ENCODE peak calls at places on chromosomes 16 and 17, in four cellular contexts. K is IMR-90, M is sigmoid colon, S is adrenal gland. N is an unnamed sample.

GRCh38 chr16:21656795-21657768 is 4.7 kb upstream of the IGSF6 start:
- DNase-seq in M (no peak), S (no peak), K (peak; percentile 67), N (no peak)

GRCh38 chr16:1407749-1408148 is 6.8 kb downstream of the UNKL start:
- DNase-seq in M (no peak), S (no peak), K (peak; percentile 13), N (no peak)

GRCh38 chr16:57268804-57269800 is 15.4 kb downstream of the PLLP start:
- DNase-seq in K (peak; percentile 14), S (peak; percentile 86), M (peak; percentile 39), N (peak; percentile 95)

GRCh38 chr16:64900517-64900916 is 221.3 kb downstream of the CDH11 start:
- DNase-seq in K (no peak), M (no peak), S (no peak), N (no peak)

GRCh38 chr17:35373984-35374765 is 754 bp upstream of the SLFN11 start:
- DNase-seq in S (peak; percentile 69), M (peak; percentile 88), K (peak; percentile 55), N (peak; percentile 47)

GRCh38 chr17:3691539-3692166 is 4.3 kb downstream of the P2RX5 start:
- DNase-seq in K (no peak), S (no peak), M (no peak), N (no peak)

GRCh38 chr17:9887521-9887920 is 17.6 kb downstream of the RCVRN start:
- DNase-seq in K (no peak), M (no peak), S (no peak), N (no peak)

GRCh38 chr17:82281502-82282238 is 8.2 kb upstream of the CSNK1D start:
- DNase-seq in M (no peak), S (no peak), K (peak; percentile 33), N (peak; percentile 82)

GRCh38 chr17:46977348-46977747 is 1.7 kb downstream of the RPRML start:
- DNase-seq in K (peak; percentile 18), S (no peak), M (no peak), N (peak; percentile 39)

GRCh38 chr17:32161506-32162365 is 19.4 kb downstream of the RHOT1 start:
- DNase-seq in K (peak; percentile 93), S (no peak), M (no peak), N (no peak)

GRCh38 chr16:63981639-63982038 is 1140.2 kb downstream of the CDH11 start:
- DNase-seq in K (no peak), S (no peak), M (no peak), N (no peak)

GRCh38 chr17:56592487-56593072 is 919 bp upstream of the NOG start:
- DNase-seq in S (peak; percentile 58), K (peak; percentile 39), M (no peak), N (peak; percentile 64)

GRCh38 chr16:4179020-4179419 is 62.8 kb upstream of the ADCY9 start:
- DNase-seq in S (no peak), K (peak; percentile 54), M (no peak), N (no peak)

GRCh38 chr16:10997485-10997884 is 53.1 kb downstream of the CLEC16A start:
- DNase-seq in S (no peak), K (no peak), M (no peak), N (no peak)

GRCh38 chr17:51961689-51962088 is 196.8 kb downstream of the CA10 start:
- DNase-seq in S (no peak), M (no peak), K (no peak), N (no peak)

GRCh38 chr17:56987283-56987834 is 9.4 kb downstream of the SCPEP1 start:
- DNase-seq in M (no peak), S (no peak), K (no peak), N (no peak)

GRCh38 chr16:79261944-79262552 is 338.5 kb downstream of the MAF start:
- DNase-seq in K (no peak), S (no peak), M (no peak), N (no peak)

GRCh38 chr16:1502092-1503004 is 9.2 kb downstream of the TELO2 start:
- DNase-seq in K (no peak), M (no peak), S (no peak), N (no peak)

GRCh38 chr17:56947741-56948140 is 13.1 kb downstream of the COIL start:
- DNase-seq in S (no peak), K (no peak), M (no peak), N (no peak)

GRCh38 chr16:29675811-29676643 is 3.0 kb upstream of the QPRT start:
- DNase-seq in M (no peak), S (no peak), K (peak; percentile 18), N (no peak)

GRCh38 chr17:60305141-60305540 is 86.8 kb downstream of the USP32 start:
- DNase-seq in M (no peak), K (no peak), S (no peak), N (no peak)

GRCh38 chr16:89616576-89617437 is 3.4 kb downstream of the DPEP1 start:
- DNase-seq in M (no peak), S (no peak), K (no peak), N (no peak)

GRCh38 chr17:60386475-60387058 is 5.4 kb downstream of the USP32 start:
- DNase-seq in M (no peak), S (no peak), K (no peak), N (no peak)

GRCh38 chr16:29804455-29805231 is 1.7 kb upstream of the MAZ start:
- DNase-seq in K (no peak), S (peak; percentile 88), M (peak; percentile 87), N (peak; percentile 39)

GRCh38 chr17:3571043-3571900 is 13.7 kb upstream of the TRPV3 start:
- DNase-seq in M (no peak), K (no peak), S (no peak), N (no peak)

GRCh38 chr17:78130439-78131101 is at the start of gene TMC8:
- DNase-seq in S (no peak), M (no peak), K (no peak), N (peak; percentile 51)

GRCh38 chr16:60310836-60311445 is 1576.8 kb upstream of the GOT2 start:
- DNase-seq in K (no peak), S (no peak), M (no peak), N (no peak)

DNA sequence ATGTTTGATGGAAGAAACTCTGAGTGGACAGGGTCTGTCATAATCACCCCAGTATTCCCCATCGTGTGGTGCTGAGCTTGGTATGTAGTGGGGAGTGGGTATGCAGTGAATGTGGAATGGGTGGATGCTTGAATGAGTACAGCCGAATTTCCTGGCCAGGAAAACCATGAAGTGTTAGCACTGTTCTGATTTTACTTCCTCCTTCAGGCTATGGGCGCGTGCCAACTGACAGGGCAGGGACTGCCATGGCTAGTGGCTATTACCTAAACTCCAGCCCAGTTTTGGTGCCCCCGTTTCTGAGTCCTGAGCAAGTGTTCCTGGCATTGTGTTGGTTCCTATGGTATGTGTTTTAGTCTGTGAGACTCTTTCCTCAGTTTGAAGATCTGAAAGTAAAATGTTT is 48.6 kb downstream of the PRKCA start:
- DNase-seq in K (no peak), S (no peak), M (peak; percentile 71), N (peak; percentile 84)
- TF ChIP-seq CTCF in K (no peak), S (no peak), M (no peak), N (no peak)

GRCh38 chr17:37148171-37148570 is 199.4 kb downstream of the AATF start:
- DNase-seq in K (no peak), M (no peak), S (no peak), N (no peak)
- H3K4me3 ChIP-seq in K (no peak overlapping the region), M (no peak overlapping the region), S (no peak overlapping the region), N (no peak overlapping the region)

GRCh38 chr16:71288890-71289731 is at the start of gene CMTR2:
- DNase-seq in M (peak; percentile 98), S (peak; percentile 97), K (peak; percentile 97), N (peak; percentile 96)
- TF ChIP-seq POLR2A in M (peak; percentile 52), S (peak; percentile 74), K (peak; percentile 86), N (no peak)

GRCh38 chr17:45237686-45238085 is 16.0 kb downstream of the FMNL1 start:
- DNase-seq in M (no peak), K (no peak), S (no peak), N (no peak)

GRCh38 chr17:45235071-45236001 is 13.7 kb downstream of the FMNL1 start:
- DNase-seq in K (peak; percentile 77), S (peak; percentile 90), M (peak; percentile 88), N (peak; percentile 83)

GRCh38 chr17:45238155-45238774 is 16.6 kb downstream of the FMNL1 start:
- DNase-seq in M (no peak), S (no peak), K (no peak), N (no peak)

GRCh38 chr17:45234641-45235040 is 13.0 kb downstream of the FMNL1 start:
- DNase-seq in K (no peak), M (no peak), S (no peak), N (no peak)

DNA sequence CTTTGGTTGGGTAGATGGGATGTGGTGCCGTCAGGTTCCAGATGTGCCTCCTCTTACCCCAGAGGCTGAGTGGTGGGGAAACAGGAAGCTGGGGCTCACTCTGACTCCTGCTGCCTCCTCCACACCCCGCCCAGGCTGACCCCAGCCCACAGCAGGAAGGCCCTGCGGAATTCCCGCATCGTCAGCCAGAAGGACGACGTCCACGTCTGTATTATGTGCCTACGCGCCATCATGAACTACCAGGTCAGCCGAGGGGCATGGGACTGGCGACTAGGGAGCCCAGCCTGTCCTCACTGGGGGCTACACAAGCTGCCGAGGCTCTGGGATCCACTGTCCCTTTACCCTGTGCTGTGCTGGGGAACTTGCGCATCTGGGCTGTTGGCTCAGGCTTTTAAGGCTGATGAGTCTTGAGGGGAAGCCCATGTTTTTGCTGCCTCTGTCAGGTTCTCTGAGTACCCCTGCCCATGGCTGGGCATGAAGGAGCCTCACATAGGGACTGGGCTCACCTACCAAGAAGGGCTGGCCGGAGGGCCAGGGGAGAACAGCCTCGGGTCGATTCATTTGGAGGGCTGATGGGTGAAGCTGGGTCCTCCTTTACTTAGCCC is 14.4 kb downstream of the FMNL1 start:
- DNase-seq in S (no peak), K (no peak), M (no peak), N (no peak)
- TF ChIP-seq CTCF in S (peak; percentile 25), K (no peak), M (no peak), N (peak; percentile 50)

GRCh38 chr16:51157698-51158097 is 6.6 kb upstream of the SALL1 start:
- DNase-seq in M (no peak), S (no peak), K (no peak), N (no peak)

GRCh38 chr16:51154271-51155171 is 3.5 kb upstream of the SALL1 start:
- DNase-seq in M (no peak), S (no peak), K (no peak), N (no peak)

GRCh38 chr16:51155199-51155607 is 4.1 kb upstream of the SALL1 start:
- DNase-seq in S (no peak), K (no peak), M (no peak), N (no peak)

GRCh38 chr16:51155901-51156810 is 5.1 kb upstream of the SALL1 start:
- DNase-seq in K (peak; percentile 49), M (no peak), S (no peak), N (no peak)

GRCh38 chr16:51156836-51157235 is 5.8 kb upstream of the SALL1 start:
- DNase-seq in K (no peak), S (no peak), M (no peak), N (no peak)
- H3K4me3 ChIP-seq in K (no peak overlapping the region), S (no peak overlapping the region), M (no peak overlapping the region), N (no peak overlapping the region)

GRCh38 chr17:39170558-39170957 is 4.6 kb upstream of the ARL5C start:
- DNase-seq in M (no peak), K (no peak), S (no peak), N (no peak)
- TF ChIP-seq POLR2A in M (no peak), K (no peak), S (no peak), N (no peak)

GRCh38 chr17:74305865-74306654 is 20.0 kb upstream of the KIF19 start:
- DNase-seq in M (no peak), S (no peak), K (no peak), N (no peak)
- TF ChIP-seq CTCF in M (no peak), S (no peak), K (no peak), N (no peak)

N was measured in stomach.